ENCODE peak calls at places on chromosomes 5 and 9, in eight cellular contexts. W, R, F, X, V, I, C and Y are unnamed samples.

GRCh38 chr9:35432076-35432475 is 57.8 kb upstream of the RUSC2 start:
- DNase-seq in W (no peak), R (no peak), F (no peak), X (no peak), V (no peak), I (no peak), C (no peak), Y (no peak)

GRCh38 chr5:172731286-172732073 is 39.5 kb downstream of the DUSP1 start:
- DNase-seq in W (no peak), R (no peak), F (no peak), X (no peak), V (no peak), I (no peak), C (no peak), Y (peak)

GRCh38 chr5:31845351-31845750 is 206.4 kb downstream of the PDZD2 start:
- DNase-seq in W (no peak), R (no peak), F (no peak), X (no peak), V (no peak), I (no peak), C (peak), Y (no peak)

GRCh38 chr5:133147411-133147810 is 95.6 kb downstream of the HSPA4 start:
- DNase-seq in W (no peak), R (no peak), F (no peak), X (peak), V (no peak), I (no peak), C (peak), Y (no peak)

GRCh38 chr9:94980947-94981632 is 254.6 kb downstream of the AOPEP start:
- DNase-seq in W (no peak), R (no peak), F (no peak), X (no peak), V (no peak), I (no peak), C (no peak), Y (no peak)

GRCh38 chr5:33854733-33855151 is 37.0 kb downstream of the ADAMTS12 start:
- DNase-seq in W (no peak), R (no peak), F (no peak), X (no peak), V (no peak), I (no peak), C (peak), Y (no peak)

GRCh38 chr5:135234242-135235000 is 164.6 kb downstream of the MACROH2A1 start:
- DNase-seq in W (no peak), R (no peak), F (no peak), X (no peak), V (no peak), I (no peak), C (no peak), Y (peak)

GRCh38 chr5:123450641-123451421 is 27.6 kb upstream of the CEP120 start:
- DNase-seq in W (peak), R (no peak), F (no peak), X (peak), V (peak), I (no peak), C (peak), Y (no peak)